ENCODE peak calls at places on chromosomes 16 and 17, in eight cellular contexts. One of them, this sample, is unnamed.

GRCh38 chr17:73521376-73521775 is 122.9 kb downstream of the SDK2 start:
- DNase-seq in CD8-positive, alpha-beta T cell: no peak
- DNase-seq in stimulated activated CD4-positive, alpha-beta T cell treated with anti-CD3 and anti-CD28 coated beads, Interleukin-15, amount 100 ng/mL, for 48 hours: no peak
- DNase-seq in iPS-NIHi11: no peak
- DNase-seq in ELR: no peak
- DNase-seq in naive B cell: no peak
- DNase-seq in dorsolateral prefrontal cortex: no peak
- DNase-seq in prostate gland: no peak
- DNase-seq in this sample: no peak

GRCh38 chr17:1977583-1978395 is 47.3 kb downstream of the RTN4RL1 start:
- DNase-seq in prostate gland: no peak
- DNase-seq in ELR: no peak
- DNase-seq in stimulated activated CD4-positive, alpha-beta T cell treated with anti-CD3 and anti-CD28 coated beads, Interleukin-15, amount 100 ng/mL, for 48 hours: no peak
- DNase-seq in CD8-positive, alpha-beta T cell: no peak
- DNase-seq in dorsolateral prefrontal cortex: peak; percentile 71
- DNase-seq in iPS-NIHi11: peak; percentile 88
- DNase-seq in naive B cell: no peak
- DNase-seq in this sample: no peak

GRCh38 chr16:74485916-74486315 is 64.6 kb upstream of the CLEC18B start:
- DNase-seq in stimulated activated CD4-positive, alpha-beta T cell treated with anti-CD3 and anti-CD28 coated beads, Interleukin-15, amount 100 ng/mL, for 48 hours: no peak
- DNase-seq in dorsolateral prefrontal cortex: no peak
- DNase-seq in iPS-NIHi11: no peak
- DNase-seq in prostate gland: peak; percentile 64
- DNase-seq in naive B cell: no peak
- DNase-seq in CD8-positive, alpha-beta T cell: no peak
- DNase-seq in ELR: no peak
- DNase-seq in this sample: no peak

GRCh38 chr16:84198401-84198800 is 7.4 kb downstream of the ADAD2 start:
- DNase-seq in ELR: peak; percentile 34
- DNase-seq in stimulated activated CD4-positive, alpha-beta T cell treated with anti-CD3 and anti-CD28 coated beads, Interleukin-15, amount 100 ng/mL, for 48 hours: no peak
- DNase-seq in dorsolateral prefrontal cortex: no peak
- DNase-seq in iPS-NIHi11: no peak
- DNase-seq in CD8-positive, alpha-beta T cell: no peak
- DNase-seq in naive B cell: no peak
- DNase-seq in prostate gland: no peak
- DNase-seq in this sample: peak; percentile 58

GRCh38 chr17:19426631-19427030 is 15.6 kb downstream of the RNF112 start:
- DNase-seq in stimulated activated CD4-positive, alpha-beta T cell treated with anti-CD3 and anti-CD28 coated beads, Interleukin-15, amount 100 ng/mL, for 48 hours: no peak
- DNase-seq in prostate gland: no peak
- DNase-seq in naive B cell: no peak
- DNase-seq in iPS-NIHi11: no peak
- DNase-seq in ELR: no peak
- DNase-seq in dorsolateral prefrontal cortex: no peak
- DNase-seq in CD8-positive, alpha-beta T cell: no peak
- DNase-seq in this sample: no peak

GRCh38 chr17:62591323-62591722 is 36.1 kb upstream of the MRC2 start:
- DNase-seq in dorsolateral prefrontal cortex: no peak
- DNase-seq in stimulated activated CD4-positive, alpha-beta T cell treated with anti-CD3 and anti-CD28 coated beads, Interleukin-15, amount 100 ng/mL, for 48 hours: no peak
- DNase-seq in prostate gland: no peak
- DNase-seq in iPS-NIHi11: no peak
- DNase-seq in naive B cell: no peak
- DNase-seq in CD8-positive, alpha-beta T cell: no peak
- DNase-seq in ELR: no peak
- DNase-seq in this sample: no peak

GRCh38 chr17:50557265-50558029 is 3.1 kb upstream of the CACNA1G start:
- DNase-seq in stimulated activated CD4-positive, alpha-beta T cell treated with anti-CD3 and anti-CD28 coated beads, Interleukin-15, amount 100 ng/mL, for 48 hours: no peak
- DNase-seq in ELR: no peak
- DNase-seq in dorsolateral prefrontal cortex: no peak
- DNase-seq in CD8-positive, alpha-beta T cell: no peak
- DNase-seq in prostate gland: no peak
- DNase-seq in naive B cell: no peak
- DNase-seq in iPS-NIHi11: no peak
- DNase-seq in this sample: no peak

GRCh38 chr17:65942592-65942991 is 249.3 kb downstream of the CEP112 start:
- DNase-seq in prostate gland: no peak
- DNase-seq in iPS-NIHi11: no peak
- DNase-seq in dorsolateral prefrontal cortex: no peak
- DNase-seq in ELR: peak; percentile 45
- DNase-seq in naive B cell: no peak
- DNase-seq in CD8-positive, alpha-beta T cell: no peak
- DNase-seq in stimulated activated CD4-positive, alpha-beta T cell treated with anti-CD3 and anti-CD28 coated beads, Interleukin-15, amount 100 ng/mL, for 48 hours: no peak
- DNase-seq in this sample: peak; percentile 45

GRCh38 chr16:85928411-85928820 is 29.5 kb downstream of the IRF8 start:
- DNase-seq in ELR: no peak
- DNase-seq in dorsolateral prefrontal cortex: no peak
- DNase-seq in CD8-positive, alpha-beta T cell: no peak
- DNase-seq in naive B cell: no peak
- DNase-seq in stimulated activated CD4-positive, alpha-beta T cell treated with anti-CD3 and anti-CD28 coated beads, Interleukin-15, amount 100 ng/mL, for 48 hours: no peak
- DNase-seq in iPS-NIHi11: no peak
- DNase-seq in prostate gland: no peak
- DNase-seq in this sample: no peak

GRCh38 chr16:50747206-50747956 is 5.5 kb downstream of the CYLD start:
- DNase-seq in prostate gland: no peak
- DNase-seq in CD8-positive, alpha-beta T cell: peak; percentile 21
- DNase-seq in ELR: peak; percentile 42
- DNase-seq in iPS-NIHi11: no peak
- DNase-seq in naive B cell: peak; percentile 38
- DNase-seq in dorsolateral prefrontal cortex: no peak
- DNase-seq in stimulated activated CD4-positive, alpha-beta T cell treated with anti-CD3 and anti-CD28 coated beads, Interleukin-15, amount 100 ng/mL, for 48 hours: no peak
- DNase-seq in this sample: no peak

GRCh38 chr17:44981221-44981968 is 13.3 kb upstream of the C1QL1 start:
- DNase-seq in iPS-NIHi11: no peak
- DNase-seq in ELR: peak; percentile 88
- DNase-seq in dorsolateral prefrontal cortex: no peak
- DNase-seq in naive B cell: no peak
- DNase-seq in stimulated activated CD4-positive, alpha-beta T cell treated with anti-CD3 and anti-CD28 coated beads, Interleukin-15, amount 100 ng/mL, for 48 hours: no peak
- DNase-seq in prostate gland: no peak
- DNase-seq in CD8-positive, alpha-beta T cell: no peak
- DNase-seq in this sample: peak; percentile 55

GRCh38 chr17:8376302-8377067 is at the start of gene KRABD2:
- DNase-seq in dorsolateral prefrontal cortex: peak; percentile 95
- DNase-seq in iPS-NIHi11: peak; percentile 98
- DNase-seq in prostate gland: peak; percentile 83
- DNase-seq in CD8-positive, alpha-beta T cell: peak; percentile 92
- DNase-seq in naive B cell: peak; percentile 85
- DNase-seq in ELR: peak; percentile 93
- DNase-seq in stimulated activated CD4-positive, alpha-beta T cell treated with anti-CD3 and anti-CD28 coated beads, Interleukin-15, amount 100 ng/mL, for 48 hours: peak; percentile 78
- DNase-seq in this sample: peak; percentile 87

GRCh38 chr17:50916708-50917417 is 50.7 kb upstream of the TOB1 start:
- DNase-seq in prostate gland: no peak
- DNase-seq in CD8-positive, alpha-beta T cell: peak; percentile 21
- DNase-seq in ELR: peak; percentile 33
- DNase-seq in naive B cell: no peak
- DNase-seq in iPS-NIHi11: no peak
- DNase-seq in stimulated activated CD4-positive, alpha-beta T cell treated with anti-CD3 and anti-CD28 coated beads, Interleukin-15, amount 100 ng/mL, for 48 hours: no peak
- DNase-seq in dorsolateral prefrontal cortex: no peak
- DNase-seq in this sample: peak; percentile 30

GRCh38 chr16:7257026-7257425 is 75.6 kb upstream of the RBFOX1 start:
- DNase-seq in stimulated activated CD4-positive, alpha-beta T cell treated with anti-CD3 and anti-CD28 coated beads, Interleukin-15, amount 100 ng/mL, for 48 hours: no peak
- DNase-seq in naive B cell: no peak
- DNase-seq in CD8-positive, alpha-beta T cell: no peak
- DNase-seq in prostate gland: no peak
- DNase-seq in iPS-NIHi11: no peak
- DNase-seq in dorsolateral prefrontal cortex: no peak
- DNase-seq in ELR: no peak
- DNase-seq in this sample: no peak

GRCh38 chr17:56744721-56745120 is 89.0 kb downstream of the C17orf67 start:
- DNase-seq in iPS-NIHi11: no peak
- DNase-seq in dorsolateral prefrontal cortex: no peak
- DNase-seq in naive B cell: no peak
- DNase-seq in ELR: peak; percentile 17
- DNase-seq in prostate gland: no peak
- DNase-seq in CD8-positive, alpha-beta T cell: no peak
- DNase-seq in stimulated activated CD4-positive, alpha-beta T cell treated with anti-CD3 and anti-CD28 coated beads, Interleukin-15, amount 100 ng/mL, for 48 hours: no peak
- DNase-seq in this sample: peak; percentile 87